ENCODE peak calls at places on chromosomes 2 and 18, in five cellular contexts. One of them, this sample, is unnamed. For H3K4me1, H3K27me3 and H3K9me3, the result is how much of the 10 kb centered on the place peaks cover.

GRCh38 chr2:38650717-38651116 is 15.2 kb upstream of the GALM start:
- DNase-seq in adrenal gland: peak
- DNase-seq in neural progenitor cell: no peak
- DNase-seq in NT2/D1: no peak
- DNase-seq in CD8-positive, alpha-beta memory T cell: no peak
- DNase-seq in this sample: no peak

GRCh38 chr2:9310390-9310789 is 103.8 kb downstream of the ASAP2 start:
- DNase-seq in CD8-positive, alpha-beta memory T cell: no peak
- DNase-seq in adrenal gland: no peak
- DNase-seq in neural progenitor cell: no peak
- DNase-seq in NT2/D1: no peak
- DNase-seq in this sample: peak

GRCh38 chr2:135557533-135557932 is 26.2 kb downstream of the R3HDM1 start:
- DNase-seq in neural progenitor cell: no peak
- DNase-seq in NT2/D1: no peak
- DNase-seq in adrenal gland: no peak
- DNase-seq in CD8-positive, alpha-beta memory T cell: no peak
- DNase-seq in this sample: no peak

GRCh38 chr18:58605027-58606020 is 23.6 kb downstream of the ALPK2 start:
- DNase-seq in adrenal gland: no peak
- DNase-seq in CD8-positive, alpha-beta memory T cell: no peak
- DNase-seq in NT2/D1: no peak
- DNase-seq in neural progenitor cell: no peak
- DNase-seq in this sample: no peak

GRCh38 chr2:53373126-53373525 is 394.5 kb upstream of the CHAC2 start:
- DNase-seq in CD8-positive, alpha-beta memory T cell: no peak
- DNase-seq in neural progenitor cell: no peak
- DNase-seq in adrenal gland: no peak
- DNase-seq in NT2/D1: no peak
- DNase-seq in this sample: no peak

GRCh38 chr2:9735335-9735734 is 104.5 kb upstream of the YWHAQ start:
- DNase-seq in CD8-positive, alpha-beta memory T cell: no peak
- DNase-seq in adrenal gland: no peak
- DNase-seq in neural progenitor cell: no peak
- DNase-seq in NT2/D1: no peak
- DNase-seq in this sample: no peak

GRCh38 chr2:106147159-106147558 is 46.9 kb downstream of the UXS1 start:
- DNase-seq in NT2/D1: no peak
- DNase-seq in neural progenitor cell: no peak
- DNase-seq in CD8-positive, alpha-beta memory T cell: no peak
- DNase-seq in adrenal gland: no peak
- DNase-seq in this sample: no peak

GRCh38 chr18:35716169-35716831 is 134.8 kb downstream of the GALNT1 start:
- DNase-seq in adrenal gland: no peak
- DNase-seq in CD8-positive, alpha-beta memory T cell: no peak
- DNase-seq in neural progenitor cell: no peak
- DNase-seq in NT2/D1: no peak
- DNase-seq in this sample: no peak

GRCh38 chr2:159891917-159892691 is 94.1 kb upstream of the CD302 start:
- DNase-seq in CD8-positive, alpha-beta memory T cell: no peak
- DNase-seq in adrenal gland: no peak
- DNase-seq in NT2/D1: peak
- DNase-seq in neural progenitor cell: no peak
- DNase-seq in this sample: no peak

GRCh38 chr2:8352300-8352699 is 329.6 kb upstream of the ID2 start:
- DNase-seq in neural progenitor cell: no peak
- DNase-seq in adrenal gland: no peak
- DNase-seq in CD8-positive, alpha-beta memory T cell: no peak
- DNase-seq in NT2/D1: no peak
- DNase-seq in this sample: no peak

GRCh38 chr18:69222089-69222488 is 178.6 kb upstream of the DOK6 start:
- DNase-seq in neural progenitor cell: no peak
- DNase-seq in CD8-positive, alpha-beta memory T cell: no peak
- DNase-seq in adrenal gland: no peak
- DNase-seq in NT2/D1: no peak
- DNase-seq in this sample: no peak

GRCh38 chr2:100658017-100658416 is 95.2 kb downstream of the PDCL3 start:
- DNase-seq in adrenal gland: no peak
- DNase-seq in CD8-positive, alpha-beta memory T cell: no peak
- DNase-seq in neural progenitor cell: no peak
- DNase-seq in NT2/D1: no peak
- DNase-seq in this sample: no peak

GRCh38 chr2:24491626-24492282 is 700 bp downstream of the NCOA1 start:
- DNase-seq in CD8-positive, alpha-beta memory T cell: peak
- DNase-seq in adrenal gland: peak
- DNase-seq in neural progenitor cell: peak
- DNase-seq in NT2/D1: no peak
- DNase-seq in this sample: peak

GRCh38 chr2:239436669-239437325 is 36.0 kb upstream of the HDAC4 start:
- DNase-seq in adrenal gland: no peak
- DNase-seq in CD8-positive, alpha-beta memory T cell: no peak
- DNase-seq in neural progenitor cell: no peak
- DNase-seq in NT2/D1: no peak
- DNase-seq in this sample: no peak

GRCh38 chr2:199197448-199197847 is 260.3 kb downstream of the SATB2 start:
- DNase-seq in neural progenitor cell: no peak
- DNase-seq in NT2/D1: no peak
- DNase-seq in CD8-positive, alpha-beta memory T cell: no peak
- DNase-seq in adrenal gland: no peak
- DNase-seq in this sample: no peak

GRCh38 chr2:187210726-187211125 is 237.3 kb downstream of the CALCRL start:
- DNase-seq in adrenal gland: no peak
- DNase-seq in NT2/D1: no peak
- DNase-seq in CD8-positive, alpha-beta memory T cell: no peak
- DNase-seq in neural progenitor cell: no peak
- DNase-seq in this sample: no peak

GRCh38 chr2:219513787-219514186 is 495 bp upstream of the ASIC4 start:
- DNase-seq in NT2/D1: no peak
- DNase-seq in neural progenitor cell: no peak
- DNase-seq in CD8-positive, alpha-beta memory T cell: no peak
- DNase-seq in adrenal gland: no peak
- DNase-seq in this sample: no peak

GRCh38 chr2:106085441-106085911 is 108.6 kb downstream of the UXS1 start:
- DNase-seq in adrenal gland: no peak
- DNase-seq in NT2/D1: no peak
- DNase-seq in neural progenitor cell: peak
- DNase-seq in CD8-positive, alpha-beta memory T cell: no peak
- DNase-seq in this sample: no peak

GRCh38 chr2:121532347-121532766 is 1.7 kb downstream of the RNU4ATAC start:
- DNase-seq in NT2/D1: no peak
- DNase-seq in adrenal gland: no peak
- DNase-seq in neural progenitor cell: no peak
- DNase-seq in CD8-positive, alpha-beta memory T cell: no peak
- DNase-seq in this sample: no peak

GRCh38 chr2:159661286-159661685 is 44.9 kb upstream of the BAZ2B start:
- DNase-seq in CD8-positive, alpha-beta memory T cell: no peak
- DNase-seq in adrenal gland: no peak
- DNase-seq in NT2/D1: no peak
- DNase-seq in neural progenitor cell: no peak
- DNase-seq in this sample: no peak

GRCh38 chr2:96539215-96539920 is 2.8 kb downstream of the ARID5A start:
- DNase-seq in NT2/D1: no peak
- DNase-seq in CD8-positive, alpha-beta memory T cell: no peak
- DNase-seq in neural progenitor cell: no peak
- DNase-seq in adrenal gland: no peak
- DNase-seq in this sample: no peak

GRCh38 chr18:7002107-7002506 is 115.5 kb downstream of the LAMA1 start:
- DNase-seq in CD8-positive, alpha-beta memory T cell: no peak
- DNase-seq in adrenal gland: no peak
- DNase-seq in NT2/D1: no peak
- DNase-seq in neural progenitor cell: peak
- DNase-seq in this sample: no peak

GRCh38 chr2:55403177-55403998 is 16.3 kb downstream of the CCDC88A start:
- DNase-seq in neural progenitor cell: no peak
- DNase-seq in NT2/D1: no peak
- DNase-seq in CD8-positive, alpha-beta memory T cell: no peak
- DNase-seq in adrenal gland: no peak
- DNase-seq in this sample: no peak

DNA sequence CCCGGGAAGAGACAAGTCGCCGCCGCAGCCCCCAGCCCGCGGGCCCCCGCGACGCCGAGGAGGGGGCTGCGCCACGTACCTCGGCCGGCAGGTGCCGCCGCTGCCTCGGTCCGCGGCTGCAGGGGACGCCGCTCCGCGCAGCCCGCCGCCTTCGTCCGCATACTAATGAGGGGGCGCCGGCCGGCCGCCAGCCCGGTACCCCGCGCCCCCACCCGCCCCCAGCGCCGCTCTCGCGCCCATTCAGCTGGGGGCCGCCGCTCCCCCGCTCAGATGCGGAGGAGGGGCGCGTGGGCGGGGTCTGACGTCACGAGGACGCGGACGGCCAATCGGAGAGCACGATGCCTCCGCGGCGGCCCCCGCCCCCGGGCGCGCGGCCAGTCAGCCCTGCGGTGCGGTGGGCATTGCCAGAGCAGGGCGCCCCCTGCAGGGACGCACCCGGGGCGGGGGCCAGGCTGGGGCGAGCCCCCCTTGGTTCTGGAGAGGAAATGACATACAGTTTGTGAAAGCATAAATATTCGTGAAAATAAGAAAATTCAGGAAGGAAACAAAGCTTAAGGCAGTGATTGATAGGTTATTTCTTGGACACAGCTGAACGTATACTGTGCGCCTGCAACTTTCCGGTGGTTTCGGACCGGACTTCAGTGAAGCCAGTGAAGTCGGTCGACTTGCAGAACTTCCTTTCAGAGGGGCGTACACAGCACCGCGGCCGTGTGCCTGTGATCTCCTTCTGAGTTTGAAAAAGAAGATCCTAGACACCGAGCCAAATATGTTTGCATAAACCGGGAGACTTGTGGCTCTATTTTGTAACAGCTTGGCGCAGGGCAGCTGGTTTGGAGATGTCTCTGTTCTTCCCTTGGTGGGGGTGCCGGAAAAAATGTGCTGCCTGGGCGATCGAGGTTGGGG is at the start of gene ST3GAL5:
- DNase-seq in CD8-positive, alpha-beta memory T cell: peak
- DNase-seq in NT2/D1: peak
- DNase-seq in adrenal gland: peak
- DNase-seq in neural progenitor cell: peak
- DNase-seq in this sample: peak
- H3K4me1 ChIP-seq in CD8-positive, alpha-beta memory T cell: under half
- H3K4me1 ChIP-seq in NT2/D1: under half
- H3K4me1 ChIP-seq in adrenal gland: half or more
- H3K4me1 ChIP-seq in neural progenitor cell: under half
- H3K4me1 ChIP-seq in this sample: under half

GRCh38 chr18:46271488-46271887 is 167.3 kb downstream of the HAUS1 start:
- DNase-seq in neural progenitor cell: no peak
- DNase-seq in NT2/D1: no peak
- DNase-seq in adrenal gland: no peak
- DNase-seq in CD8-positive, alpha-beta memory T cell: no peak
- DNase-seq in this sample: no peak
- H3K27me3 ChIP-seq in neural progenitor cell: under half
- H3K27me3 ChIP-seq in NT2/D1: under half
- H3K27me3 ChIP-seq in adrenal gland: under half
- H3K27me3 ChIP-seq in CD8-positive, alpha-beta memory T cell: under half
- H3K27me3 ChIP-seq in this sample: under half

DNA sequence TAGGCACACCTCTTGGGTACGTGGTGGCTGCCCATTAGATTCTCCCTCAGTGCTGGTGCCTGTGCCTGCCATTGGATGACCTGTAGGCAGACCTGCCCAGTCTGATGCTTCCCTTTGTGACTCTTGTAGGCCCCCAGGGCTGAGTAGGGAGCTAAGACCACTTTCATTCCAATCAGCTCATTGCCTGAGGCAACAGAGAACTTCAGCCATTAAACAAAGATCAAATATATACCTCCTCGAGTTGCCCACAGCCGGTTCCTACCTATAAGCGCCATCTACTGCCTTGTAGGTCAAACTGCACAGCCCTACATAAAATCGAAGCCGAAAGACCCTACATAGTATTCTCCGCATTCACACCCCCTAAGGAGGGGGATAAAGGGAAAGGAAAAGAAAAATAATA is 184.6 kb downstream of the ETAA1 start:
- DNase-seq in NT2/D1: no peak
- DNase-seq in adrenal gland: no peak
- DNase-seq in neural progenitor cell: peak
- DNase-seq in CD8-positive, alpha-beta memory T cell: no peak
- DNase-seq in this sample: no peak
- H3K9me3 ChIP-seq in NT2/D1: under half
- H3K9me3 ChIP-seq in adrenal gland: under half
- H3K9me3 ChIP-seq in neural progenitor cell: under half
- H3K9me3 ChIP-seq in CD8-positive, alpha-beta memory T cell: under half
- H3K9me3 ChIP-seq in this sample: under half

GRCh38 chr2:191166756-191167445 is 16.1 kb upstream of the STAT4 start:
- DNase-seq in CD8-positive, alpha-beta memory T cell: no peak
- DNase-seq in NT2/D1: no peak
- DNase-seq in adrenal gland: no peak
- DNase-seq in neural progenitor cell: no peak
- DNase-seq in this sample: no peak
- H3K4me1 ChIP-seq in CD8-positive, alpha-beta memory T cell: under half
- H3K4me1 ChIP-seq in NT2/D1: under half
- H3K4me1 ChIP-seq in adrenal gland: under half
- H3K4me1 ChIP-seq in neural progenitor cell: under half
- H3K4me1 ChIP-seq in this sample: under half

GRCh38 chr2:156325671-156326385 is 6.7 kb downstream of the NR4A2 start:
- DNase-seq in NT2/D1: no peak
- DNase-seq in neural progenitor cell: no peak
- DNase-seq in adrenal gland: no peak
- DNase-seq in CD8-positive, alpha-beta memory T cell: no peak
- DNase-seq in this sample: no peak
- H3K27me3 ChIP-seq in NT2/D1: under half
- H3K27me3 ChIP-seq in neural progenitor cell: half or more
- H3K27me3 ChIP-seq in adrenal gland: under half
- H3K27me3 ChIP-seq in CD8-positive, alpha-beta memory T cell: under half
- H3K27me3 ChIP-seq in this sample: under half

GRCh38 chr2:240531038-240531437 is 26.8 kb downstream of the ANKMY1 start:
- DNase-seq in neural progenitor cell: no peak
- DNase-seq in adrenal gland: no peak
- DNase-seq in NT2/D1: no peak
- DNase-seq in CD8-positive, alpha-beta memory T cell: no peak
- DNase-seq in this sample: no peak

GRCh38 chr2:240530181-240530580 is 27.6 kb downstream of the ANKMY1 start:
- DNase-seq in NT2/D1: no peak
- DNase-seq in neural progenitor cell: no peak
- DNase-seq in CD8-positive, alpha-beta memory T cell: no peak
- DNase-seq in adrenal gland: no peak
- DNase-seq in this sample: no peak

GRCh38 chr2:240528406-240529040 is 29.3 kb downstream of the ANKMY1 start:
- DNase-seq in neural progenitor cell: no peak
- DNase-seq in adrenal gland: no peak
- DNase-seq in CD8-positive, alpha-beta memory T cell: no peak
- DNase-seq in NT2/D1: no peak
- DNase-seq in this sample: no peak

GRCh38 chr2:240529344-240529999 is 28.3 kb downstream of the ANKMY1 start:
- DNase-seq in CD8-positive, alpha-beta memory T cell: no peak
- DNase-seq in NT2/D1: no peak
- DNase-seq in adrenal gland: no peak
- DNase-seq in neural progenitor cell: no peak
- DNase-seq in this sample: no peak

GRCh38 chr2:240532032-240532775 is 25.6 kb downstream of the ANKMY1 start:
- DNase-seq in neural progenitor cell: no peak
- DNase-seq in NT2/D1: no peak
- DNase-seq in adrenal gland: no peak
- DNase-seq in CD8-positive, alpha-beta memory T cell: no peak
- DNase-seq in this sample: no peak
- H3K9me3 ChIP-seq in neural progenitor cell: under half
- H3K9me3 ChIP-seq in NT2/D1: under half
- H3K9me3 ChIP-seq in adrenal gland: under half
- H3K9me3 ChIP-seq in CD8-positive, alpha-beta memory T cell: under half
- H3K9me3 ChIP-seq in this sample: under half